ENCODE peak calls at places on chromosomes 16 and 17, in seven cellular contexts. G is T47D, L is HCT116, E is K562, U is SK-N-SH, P is H1, X is HepG2. F is an unnamed sample.

GRCh38 chr17:6239237-6239798 is 169.1 kb downstream of the WSCD1 start:
- DNase-seq in L (no peak), E (no peak), P (peak), X (no peak), G (no peak), U (no peak), F (no peak)

GRCh38 chr17:30271102-30271501 is 20.6 kb downstream of the BLMH start:
- DNase-seq in E (no peak), X (no peak), G (no peak), U (no peak), L (no peak), P (no peak), F (no peak)

GRCh38 chr17:3972281-3972731 is 8.1 kb upstream of the ATP2A3 start:
- DNase-seq in X (no peak), E (no peak), P (no peak), G (no peak), U (no peak), L (no peak), F (no peak)

GRCh38 chr16:84571010-84571409 is 46.9 kb downstream of the COTL1 start:
- DNase-seq in L (no peak), P (no peak), X (no peak), G (no peak), U (no peak), E (no peak), F (no peak)

GRCh38 chr17:4176803-4177472 is 33.9 kb downstream of the CYB5D2 start:
- DNase-seq in L (no peak), U (no peak), P (no peak), G (no peak), E (no peak), X (no peak), F (no peak)

GRCh38 chr17:28567604-28568003 is 3.7 kb downstream of the PIGS start:
- DNase-seq in E (no peak), L (no peak), X (no peak), U (no peak), P (no peak), G (no peak), F (peak)

GRCh38 chr16:77541131-77541530 is 106.3 kb upstream of the ADAMTS18 start:
- DNase-seq in L (no peak), X (no peak), E (no peak), G (no peak), P (no peak), U (no peak), F (no peak)

GRCh38 chr17:67995568-67996191 is 589 bp downstream of the C17orf58 start:
- DNase-seq in E (no peak), G (no peak), X (no peak), U (peak), L (no peak), P (peak), F (no peak)

GRCh38 chr16:29962344-29962994 is 590 bp downstream of the TMEM219 start:
- DNase-seq in L (no peak), U (no peak), X (peak), G (no peak), E (peak), P (no peak), F (no peak)

GRCh38 chr17:44655983-44656700 is at the start of gene MEIOC:
- DNase-seq in E (no peak), P (peak), L (no peak), X (no peak), G (no peak), U (peak), F (no peak)

GRCh38 chr16:75029854-75030253 is 31.0 kb downstream of the ZNRF1 start:
- DNase-seq in U (no peak), G (no peak), E (no peak), L (no peak), X (peak), P (no peak), F (no peak)

GRCh38 chr17:2239882-2240430 is 63.6 kb downstream of the SMG6 start:
- DNase-seq in E (peak), U (no peak), G (no peak), L (no peak), X (no peak), P (no peak), F (peak)

GRCh38 chr16:600781-601180 is 10.9 kb downstream of the RAB40C start:
- DNase-seq in L (no peak), P (no peak), G (no peak), U (peak), X (peak), E (no peak), F (no peak)

GRCh38 chr17:52235416-52235960 is 77.0 kb upstream of the CA10 start:
- DNase-seq in P (no peak), X (no peak), G (no peak), E (no peak), U (no peak), L (no peak), F (no peak)

GRCh38 chr16:15874745-15875314 is 13.6 kb downstream of the CEP20 start:
- DNase-seq in P (peak), U (peak), L (peak), E (peak), X (peak), G (no peak), F (no peak)

GRCh38 chr16:12228607-12229499 is 252.3 kb downstream of the SNX29 start:
- DNase-seq in E (peak), X (peak), L (peak), G (peak), U (peak), P (peak), F (no peak)

GRCh38 chr16:58264007-58264406 is 30.8 kb downstream of the PRSS54 start:
- DNase-seq in P (no peak), E (peak), G (no peak), L (no peak), X (no peak), U (no peak), F (no peak)

GRCh38 chr17:40675905-40676304 is 10.9 kb upstream of the KRT222 start:
- DNase-seq in G (no peak), X (no peak), E (no peak), U (no peak), L (no peak), P (no peak), F (no peak)

GRCh38 chr17:6554871-6555330 is 1.5 kb downstream of the PITPNM3 start:
- DNase-seq in X (no peak), U (peak), P (no peak), E (no peak), G (no peak), L (no peak), F (no peak)

GRCh38 chr16:24670623-24671454 is 58.6 kb upstream of the TNRC6A start:
- DNase-seq in X (no peak), G (no peak), P (peak), E (no peak), L (no peak), U (peak), F (no peak)

GRCh38 chr17:40901981-40902862 is 17.2 kb upstream of the KRT20 start:
- DNase-seq in L (peak), E (no peak), P (no peak), U (no peak), G (no peak), X (peak), F (no peak)

GRCh38 chr16:30924086-30924714 is 828 bp downstream of the FBXL19 start:
- DNase-seq in E (peak), G (no peak), L (no peak), P (peak), X (no peak), U (peak), F (no peak)

GRCh38 chr17:28578246-28579195 is 1.8 kb upstream of the ALDOC start:
- DNase-seq in E (no peak), U (no peak), P (no peak), X (no peak), L (no peak), G (no peak), F (no peak)

GRCh38 chr16:27784351-27785306 is 234.7 kb downstream of the KATNIP start:
- DNase-seq in U (peak), G (no peak), L (no peak), X (no peak), E (no peak), P (no peak), F (no peak)
- TF ChIP-seq JUND in U (no peak), G (no peak), L (no peak), X (no peak), E (no peak), P (no peak), F (no peak)

GRCh38 chr17:43171761-43172487 is 910 bp downstream of the NBR1 start:
- DNase-seq in U (no peak), L (peak), E (peak), G (no peak), X (peak), P (no peak), F (no peak)
- TF ChIP-seq JUND in U (peak), L (peak), E (no peak), G (no peak), X (no peak), P (no peak), F (no peak)

GRCh38 chr16:87465306-87465705 is 27.5 kb downstream of the ZCCHC14 start:
- DNase-seq in U (peak), X (peak), G (no peak), E (peak), L (no peak), P (no peak), F (no peak)
- TF ChIP-seq JUND in U (no peak), X (no peak), G (no peak), E (no peak), L (peak), P (no peak), F (no peak)

GRCh38 chr16:51766739-51767138 is 615.7 kb upstream of the SALL1 start:
- DNase-seq in P (no peak), U (no peak), G (no peak), X (peak), L (no peak), E (no peak), F (no peak)
- TF ChIP-seq JUND in P (no peak), U (no peak), G (no peak), X (no peak), L (no peak), E (no peak), F (no peak)

DNA sequence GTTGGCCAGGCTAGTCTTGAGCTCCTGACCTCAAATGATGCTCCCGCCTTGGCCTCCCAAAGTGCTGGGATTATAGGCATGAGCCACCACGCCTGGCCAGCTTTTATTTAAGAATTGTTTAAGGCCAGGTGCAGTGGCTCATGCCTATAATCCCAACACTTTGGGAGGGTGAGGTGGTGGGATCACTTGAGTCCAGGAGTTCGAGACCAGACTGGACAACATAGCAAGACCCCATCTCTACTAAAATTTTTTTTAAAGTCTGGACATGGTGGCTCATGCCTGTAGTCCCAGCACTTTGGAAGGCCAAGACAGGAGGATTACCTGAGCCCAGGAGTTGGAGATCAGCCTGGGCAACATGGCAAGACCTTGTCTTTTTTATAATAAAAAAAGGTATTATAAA is 5.2 kb downstream of the PLXDC1 start:
- DNase-seq in X (no peak), P (no peak), E (no peak), G (no peak), L (no peak), U (no peak), F (no peak)
- TF ChIP-seq JUND in X (no peak), P (no peak), E (no peak), G (no peak), L (no peak), U (no peak), F (no peak)

GRCh38 chr17:50209133-50209471 is 7.7 kb upstream of the COL1A1 start:
- DNase-seq in X (no peak), P (no peak), E (no peak), L (no peak), U (no peak), G (no peak), F (no peak)

GRCh38 chr17:50208611-50209061 is 7.2 kb upstream of the COL1A1 start:
- DNase-seq in P (peak), U (no peak), E (peak), G (no peak), X (no peak), L (no peak), F (no peak)

GRCh38 chr17:50207792-50208567 is 6.5 kb upstream of the COL1A1 start:
- DNase-seq in P (peak), L (no peak), U (no peak), G (no peak), X (no peak), E (no peak), F (no peak)

GRCh38 chr17:50210249-50211225 is 9.1 kb upstream of the COL1A1 start:
- DNase-seq in U (peak), G (no peak), X (peak), E (peak), L (no peak), P (peak), F (no peak)

GRCh38 chr17:50209472-50210248 is 8.2 kb upstream of the COL1A1 start:
- DNase-seq in E (peak), L (no peak), P (peak), G (no peak), X (no peak), U (peak), F (no peak)
- TF ChIP-seq JUND in E (no peak), L (no peak), P (no peak), G (no peak), X (no peak), U (peak), F (no peak)

GRCh38 chr16:2507052-2507678 is 6.6 kb upstream of the ATP6V0C start:
- DNase-seq in L (no peak), X (no peak), G (no peak), P (no peak), U (no peak), E (no peak), F (peak)
- TF ChIP-seq JUND in L (no peak), X (no peak), G (no peak), P (no peak), U (no peak), E (no peak), F (no peak)

GRCh38 chr17:80476877-80477646 is 655 bp upstream of the NPTX1 start:
- DNase-seq in G (no peak), P (no peak), X (no peak), E (no peak), L (no peak), U (peak), F (no peak)

GRCh38 chr17:80474933-80475915 is 1.2 kb downstream of the NPTX1 start:
- DNase-seq in X (no peak), L (no peak), P (peak), E (no peak), U (peak), G (no peak), F (no peak)

GRCh38 chr17:80474231-80474932 is 2.0 kb downstream of the NPTX1 start:
- DNase-seq in E (peak), U (peak), G (peak), P (no peak), X (no peak), L (peak), F (no peak)

GRCh38 chr17:80477647-80478478 is 1.5 kb upstream of the NPTX1 start:
- DNase-seq in L (no peak), U (peak), X (no peak), P (peak), E (peak), G (no peak), F (no peak)

GRCh38 chr17:80475949-80476876 is at the start of gene NPTX1:
- DNase-seq in P (peak), E (no peak), G (peak), U (peak), L (no peak), X (no peak), F (no peak)
- TF ChIP-seq JUND in P (no peak), E (no peak), G (no peak), U (no peak), L (no peak), X (no peak), F (no peak)

GRCh38 chr17:8701221-8701620 is 43.4 kb downstream of the CCDC42 start:
- DNase-seq in P (no peak), U (no peak), G (no peak), E (no peak), L (no peak), X (no peak), F (no peak)
- TF ChIP-seq JUND in P (no peak), U (no peak), G (no peak), E (no peak), L (no peak), X (no peak), F (no peak)

GRCh38 chr16:6643083-6643686 is 689.5 kb upstream of the RBFOX1 start:
- DNase-seq in E (peak), U (peak), P (peak), L (no peak), G (no peak), X (peak), F (peak)
- TF ChIP-seq JUND in E (no peak), U (no peak), P (no peak), L (no peak), G (no peak), X (no peak), F (no peak)

F was measured in GM12878.